ENCODE peak calls at places on chromosomes 13 and 19, in five cellular contexts. V is IMR-90, F is H9, K is neuronal stem cell, S is H1. J is an unnamed sample.

GRCh38 chr13:73248711-73249580 is 190.1 kb downstream of the KLF5 start:
- DNase-seq in F (peak), V (peak), S (no peak), K (no peak), J (peak)

GRCh38 chr13:94586371-94586770 is 9.6 kb downstream of the TGDS start:
- DNase-seq in V (no peak), K (no peak), F (no peak), S (no peak), J (no peak)

GRCh38 chr19:6412111-6412999 is 12.3 kb downstream of the KHSRP start:
- DNase-seq in V (no peak), F (peak), S (peak), K (no peak), J (peak)

GRCh38 chr13:44103721-44104490 is 224.2 kb downstream of the LACC1 start:
- DNase-seq in K (no peak), V (no peak), F (no peak), S (no peak), J (no peak)

GRCh38 chr19:383040-383439 is 25.9 kb downstream of the C2CD4C start:
- DNase-seq in K (no peak), F (no peak), S (no peak), V (no peak), J (no peak)

GRCh38 chr19:44539236-44539819 is 9.9 kb upstream of the CEACAM20 start:
- DNase-seq in F (no peak), V (peak), K (no peak), S (no peak), J (no peak)

GRCh38 chr19:38975214-38975860 is at the start of gene FBXO17:
- DNase-seq in K (peak), S (peak), V (peak), F (peak), J (no peak)

GRCh38 chr13:114108894-114109293 is 23.5 kb downstream of the RASA3 start:
- DNase-seq in S (no peak), V (no peak), F (no peak), K (no peak), J (no peak)

GRCh38 chr19:5171711-5172110 is 168.9 kb downstream of the PTPRS start:
- DNase-seq in K (no peak), V (no peak), F (no peak), S (no peak), J (peak)

GRCh38 chr13:111476197-111476596 is 155.8 kb downstream of the TEX29 start:
- DNase-seq in K (no peak), S (peak), V (no peak), F (no peak), J (no peak)

GRCh38 chr19:989381-990081 is 5.4 kb downstream of the WDR18 start:
- DNase-seq in S (no peak), V (no peak), K (no peak), F (no peak), J (no peak)

GRCh38 chr13:114027046-114027760 is 53.3 kb upstream of the C13orf46 start:
- DNase-seq in F (no peak), S (no peak), V (peak), K (no peak), J (no peak)

GRCh38 chr13:113350065-113350937 is 13.6 kb downstream of the GRTP1 start:
- DNase-seq in K (no peak), S (no peak), V (no peak), F (peak), J (no peak)

GRCh38 chr13:32548837-32549236 is 10.2 kb upstream of the N4BP2L2 start:
- DNase-seq in V (peak), K (no peak), S (no peak), F (no peak), J (peak)

DNA sequence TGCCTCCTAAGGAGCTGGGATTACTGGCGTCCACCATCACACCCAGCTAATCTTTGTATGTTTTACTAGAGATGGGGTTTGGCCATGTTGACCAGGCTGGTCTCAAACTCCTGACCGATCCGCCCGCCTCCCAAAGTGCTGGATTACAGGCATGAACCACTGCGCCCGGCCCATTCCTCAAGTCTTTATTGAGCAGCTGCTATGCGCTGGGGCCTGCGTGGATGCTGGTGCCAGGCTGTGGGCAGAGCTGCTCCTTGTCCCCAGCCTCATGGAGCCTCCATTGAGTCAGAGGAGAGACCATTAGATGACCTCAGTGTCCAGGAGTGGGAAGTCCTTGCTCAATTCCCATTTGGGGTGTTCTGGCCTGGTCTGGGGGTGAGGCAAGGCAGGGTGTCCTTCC is 4.2 kb downstream of the ANGPTL4 start:
- DNase-seq in V (no peak), S (no peak), K (no peak), F (no peak), J (peak)
- H3K18ac ChIP-seq in V (no peak), S (no peak), K (peak), F (no peak), J (peak)

GRCh38 chr13:69109891-69110525 is 997.6 kb upstream of the ATXN8OS start:
- DNase-seq in S (no peak), K (no peak), F (peak), V (no peak), J (no peak)
- H3K23ac ChIP-seq in S (no peak), K (no peak), F (no peak), V (no peak), J (no peak)

DNA sequence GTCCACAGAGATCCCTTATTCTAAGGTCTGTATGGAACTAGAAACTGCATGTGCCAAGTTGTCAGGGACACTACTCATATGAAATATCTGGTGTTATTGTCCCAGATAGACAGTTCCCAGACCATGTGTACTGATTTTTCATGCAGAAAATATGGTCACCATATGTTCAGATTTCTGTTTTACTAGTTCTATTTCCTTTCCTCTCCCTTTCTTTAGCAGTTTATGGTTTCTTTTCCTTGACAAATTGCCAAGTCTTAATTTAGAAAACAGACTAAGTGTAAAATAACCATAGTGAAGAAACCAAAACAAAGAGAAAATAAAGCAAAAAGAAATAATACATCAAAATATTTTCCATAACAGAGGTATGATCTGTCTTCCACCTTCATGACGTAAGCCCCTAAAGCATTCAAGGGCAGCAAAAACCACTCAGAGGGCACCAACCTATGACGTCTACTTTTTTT is 248.5 kb downstream of the KCTD12 start:
- DNase-seq in K (no peak), V (peak), F (no peak), S (no peak), J (peak)
- H4K91ac ChIP-seq in K (no peak), V (no peak), F (no peak), S (no peak), J (no peak)

GRCh38 chr19:17302391-17303166 is 646 bp downstream of the ABHD8 start:
- DNase-seq in F (no peak), K (no peak), V (no peak), S (peak), J (peak)
- H3K18ac ChIP-seq in F (no peak), K (peak), V (no peak), S (peak), J (peak)

GRCh38 chr19:50433201-50434180 is 799 bp downstream of the MYBPC2 start:
- DNase-seq in K (no peak), S (no peak), F (no peak), V (no peak), J (no peak)

GRCh38 chr19:50432221-50432626 is 468 bp upstream of the MYBPC2 start:
- DNase-seq in K (peak), S (no peak), F (no peak), V (no peak), J (no peak)

GRCh38 chr19:50431343-50432220 is 1.1 kb upstream of the MYBPC2 start:
- DNase-seq in F (peak), S (peak), K (peak), V (peak), J (peak)

GRCh38 chr19:50430888-50431342 is 1.8 kb upstream of the MYBPC2 start:
- DNase-seq in V (no peak), K (no peak), F (no peak), S (no peak), J (no peak)

DNA sequence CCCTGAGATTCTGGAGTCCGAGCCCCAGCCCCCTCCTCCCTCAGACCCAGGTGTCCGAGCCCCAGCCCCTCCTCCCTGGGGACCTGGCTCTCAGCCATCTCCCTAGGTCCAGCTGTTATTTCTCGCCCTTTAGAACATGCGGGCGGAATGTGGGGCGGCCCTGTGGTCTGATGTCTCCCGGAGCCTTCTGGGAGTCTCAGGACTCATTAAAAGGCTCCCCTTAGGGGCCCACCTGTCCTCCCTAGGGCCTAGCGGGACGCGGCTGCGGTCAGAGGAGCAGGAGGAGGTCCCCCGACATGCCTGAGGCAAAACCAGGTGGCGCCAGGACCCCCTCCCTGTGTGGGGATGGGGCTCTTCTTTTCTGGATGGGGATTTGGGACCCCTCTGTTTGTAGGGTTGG is at the start of gene MYBPC2:
- DNase-seq in F (no peak), K (no peak), S (no peak), V (no peak), J (peak)
- H3K23ac ChIP-seq in F (no peak), K (peak), S (no peak), V (peak), J (no peak)